ENCODE peak calls at places on chromosomes 3 and 15, in four cellular contexts. W, B, G and M are unnamed samples.

GRCh38 chr3:42500909-42501308 is 1.5 kb upstream of the VIPR1 start:
- DNase-seq in B (no peak), G (no peak), W (no peak), M (no peak)

GRCh38 chr15:51416129-51416528 is 74.7 kb downstream of the GLDN start:
- DNase-seq in G (no peak), B (no peak), W (no peak), M (no peak)

GRCh38 chr3:150314248-150315027 is 93.7 kb upstream of the TSC22D2 start:
- DNase-seq in B (no peak), W (no peak), G (no peak), M (no peak)

GRCh38 chr15:41954036-41954435 is 18.3 kb downstream of the EHD4 start:
- DNase-seq in W (no peak), B (no peak), G (no peak), M (no peak)

GRCh38 chr15:93164409-93164808 is 75.4 kb upstream of the RGMA start:
- DNase-seq in B (no peak), W (no peak), G (no peak), M (no peak)

GRCh38 chr3:186143280-186143679 is 34.4 kb upstream of the ETV5 start:
- DNase-seq in W (no peak), G (no peak), B (no peak), M (no peak)

GRCh38 chr3:128318275-128318920 is 148.3 kb downstream of the DNAJB8 start:
- DNase-seq in G (no peak), B (no peak), W (no peak), M (no peak)

GRCh38 chr3:177066068-177066467 is 131.2 kb downstream of the TBL1XR1 start:
- DNase-seq in W (no peak), B (no peak), G (no peak), M (no peak)

GRCh38 chr15:89244512-89244869 is 712 bp downstream of the FANCI start:
- DNase-seq in W (no peak), B (peak), G (no peak), M (peak)

GRCh38 chr3:109803274-109803673 is 465.9 kb upstream of the DPPA4 start:
- DNase-seq in G (peak), B (no peak), W (no peak), M (no peak)

GRCh38 chr3:10529809-10530208 is 24.4 kb upstream of the ATP2B2 start:
- DNase-seq in W (no peak), B (no peak), G (no peak), M (no peak)

GRCh38 chr3:146159616-146160232 is 1.3 kb downstream of the PLOD2 start:
- DNase-seq in W (no peak), G (no peak), B (no peak), M (no peak)

GRCh38 chr15:101613130-101614000 is 38.8 kb downstream of the TM2D3 start:
- DNase-seq in B (peak), W (no peak), G (no peak), M (peak)

GRCh38 chr3:14379842-14380241 is 22.6 kb upstream of the SLC6A6 start:
- DNase-seq in B (no peak), W (no peak), G (no peak), M (no peak)

GRCh38 chr15:81157195-81157938 is 23.3 kb downstream of the CFAP161 start:
- DNase-seq in B (no peak), W (no peak), G (no peak), M (no peak)

GRCh38 chr15:96053039-96054021 is 277.2 kb upstream of the NR2F2 start:
- DNase-seq in W (no peak), G (peak), B (peak), M (peak)

GRCh38 chr3:53675022-53675697 is 171.1 kb downstream of the CHDH start:
- DNase-seq in G (no peak), B (no peak), W (no peak), M (no peak)

GRCh38 chr15:42156266-42156922 is at the start of gene PLA2G4F:
- DNase-seq in B (no peak), W (no peak), G (no peak), M (no peak)

GRCh38 chr3:122691195-122691594 is 10.6 kb downstream of the PARP14 start:
- DNase-seq in W (no peak), B (no peak), G (no peak), M (peak)

GRCh38 chr3:113275876-113276580 is 64.7 kb downstream of the BOC start:
- DNase-seq in G (no peak), B (no peak), W (no peak), M (peak)

GRCh38 chr3:190486201-190486865 is 27.6 kb upstream of the IL1RAP start:
- DNase-seq in G (no peak), B (no peak), W (no peak), M (no peak)

GRCh38 chr3:45224824-45225464 is 1.1 kb downstream of the TMEM158 start:
- DNase-seq in G (no peak), W (peak), B (peak), M (peak)

GRCh38 chr15:96038650-96039049 is 291.9 kb upstream of the NR2F2 start:
- DNase-seq in G (no peak), B (peak), W (no peak), M (no peak)

GRCh38 chr15:68389041-68389930 is 42.7 kb downstream of the ITGA11 start:
- DNase-seq in G (no peak), B (no peak), W (no peak), M (no peak)

GRCh38 chr3:155407971-155408370 is 114.5 kb upstream of the STRIT1 start:
- DNase-seq in B (no peak), W (no peak), G (no peak), M (no peak)

GRCh38 chr3:41118461-41119385 is 80.6 kb upstream of the CTNNB1 start:
- DNase-seq in W (no peak), G (no peak), B (no peak), M (no peak)

GRCh38 chr15:60091150-60091549 is 87.0 kb downstream of the FOXB1 start:
- DNase-seq in W (no peak), B (no peak), G (no peak), M (peak)
- TF ChIP-seq FOSL1 in W (no peak), B (no peak), G (no peak), M (no peak)

GRCh38 chr3:192090586-192090985 is 629.6 kb downstream of the PYDC2 start:
- DNase-seq in W (no peak), G (peak), B (no peak), M (peak)

GRCh38 chr3:192092388-192093005 is 631.5 kb downstream of the PYDC2 start:
- DNase-seq in W (no peak), G (no peak), B (no peak), M (no peak)

GRCh38 chr3:192091831-192092230 is 630.9 kb downstream of the PYDC2 start:
- DNase-seq in B (no peak), W (no peak), G (no peak), M (no peak)
- TF ChIP-seq FOSL1 in B (no peak), W (no peak), G (no peak), M (no peak)

GRCh38 chr15:43877371-43877770 is 50.6 kb downstream of the WDR76 start:
- DNase-seq in G (no peak), B (no peak), W (no peak), M (peak)
- TF ChIP-seq FOSL1 in G (no peak), B (no peak), W (no peak), M (no peak)

GRCh38 chr3:18494251-18494650 is 69.1 kb upstream of the SATB1 start:
- DNase-seq in G (no peak), B (no peak), W (no peak), M (no peak)

GRCh38 chr3:18489939-18490338 is 64.8 kb upstream of the SATB1 start:
- DNase-seq in W (no peak), G (no peak), B (no peak), M (no peak)
- TF ChIP-seq FOSL1 in W (no peak), G (no peak), B (no peak), M (no peak)